ENCODE peak calls at places on chromosomes 3 and 15, in eight cellular contexts. One of them, this sample, is unnamed.

GRCh38 chr3:153313307-153313945 is 151.4 kb downstream of the RAP2B start:
- DNase-seq in lower lobe of right lung: no peak
- DNase-seq in heart right ventricle: no peak
- DNase-seq in mucosa of descending colon: no peak
- DNase-seq in kidney: no peak
- DNase-seq in brain microvascular endothelial cell: peak
- DNase-seq in left lung: no peak
- DNase-seq in stomach: no peak
- DNase-seq in this sample: no peak

GRCh38 chr15:72057548-72058091 is 60.3 kb downstream of the MYO9A start:
- DNase-seq in lower lobe of right lung: no peak
- DNase-seq in heart right ventricle: no peak
- DNase-seq in stomach: no peak
- DNase-seq in kidney: no peak
- DNase-seq in left lung: no peak
- DNase-seq in mucosa of descending colon: no peak
- DNase-seq in brain microvascular endothelial cell: no peak
- DNase-seq in this sample: no peak

GRCh38 chr3:38985581-38985980 is 66.2 kb downstream of the SCN11A start:
- DNase-seq in left lung: no peak
- DNase-seq in stomach: no peak
- DNase-seq in kidney: no peak
- DNase-seq in brain microvascular endothelial cell: peak
- DNase-seq in mucosa of descending colon: no peak
- DNase-seq in heart right ventricle: no peak
- DNase-seq in lower lobe of right lung: no peak
- DNase-seq in this sample: peak

GRCh38 chr3:126406389-126407296 is 11.9 kb downstream of the CFAP100 start:
- DNase-seq in stomach: peak
- DNase-seq in lower lobe of right lung: no peak
- DNase-seq in heart right ventricle: no peak
- DNase-seq in mucosa of descending colon: no peak
- DNase-seq in brain microvascular endothelial cell: no peak
- DNase-seq in kidney: no peak
- DNase-seq in left lung: no peak
- DNase-seq in this sample: no peak

GRCh38 chr3:142993958-142994442 is 7.4 kb upstream of the U2SURP start:
- DNase-seq in mucosa of descending colon: no peak
- DNase-seq in kidney: no peak
- DNase-seq in lower lobe of right lung: peak
- DNase-seq in heart right ventricle: peak
- DNase-seq in brain microvascular endothelial cell: peak
- DNase-seq in left lung: peak
- DNase-seq in stomach: peak
- DNase-seq in this sample: no peak

GRCh38 chr15:39438795-39439577 is 141.9 kb upstream of the THBS1 start:
- DNase-seq in left lung: peak
- DNase-seq in kidney: no peak
- DNase-seq in mucosa of descending colon: no peak
- DNase-seq in heart right ventricle: no peak
- DNase-seq in lower lobe of right lung: peak
- DNase-seq in brain microvascular endothelial cell: peak
- DNase-seq in stomach: no peak
- DNase-seq in this sample: no peak

GRCh38 chr3:117519776-117520175 is 810.2 kb downstream of the TUSC7 start:
- DNase-seq in heart right ventricle: no peak
- DNase-seq in left lung: no peak
- DNase-seq in stomach: no peak
- DNase-seq in mucosa of descending colon: no peak
- DNase-seq in lower lobe of right lung: no peak
- DNase-seq in kidney: no peak
- DNase-seq in brain microvascular endothelial cell: no peak
- DNase-seq in this sample: no peak

GRCh38 chr3:111785034-111785433 is 74.0 kb upstream of the PHLDB2 start:
- DNase-seq in heart right ventricle: no peak
- DNase-seq in brain microvascular endothelial cell: no peak
- DNase-seq in stomach: no peak
- DNase-seq in lower lobe of right lung: no peak
- DNase-seq in kidney: no peak
- DNase-seq in left lung: no peak
- DNase-seq in mucosa of descending colon: no peak
- DNase-seq in this sample: no peak

GRCh38 chr15:31062965-31063355 is 38.6 kb downstream of the TRPM1 start:
- DNase-seq in left lung: no peak
- DNase-seq in stomach: no peak
- DNase-seq in lower lobe of right lung: no peak
- DNase-seq in heart right ventricle: peak
- DNase-seq in kidney: peak
- DNase-seq in brain microvascular endothelial cell: no peak
- DNase-seq in mucosa of descending colon: no peak
- DNase-seq in this sample: no peak

GRCh38 chr15:47607750-47608149 is 109.6 kb upstream of the SEMA6D start:
- DNase-seq in brain microvascular endothelial cell: no peak
- DNase-seq in kidney: no peak
- DNase-seq in left lung: no peak
- DNase-seq in stomach: no peak
- DNase-seq in lower lobe of right lung: no peak
- DNase-seq in mucosa of descending colon: no peak
- DNase-seq in heart right ventricle: no peak
- DNase-seq in this sample: no peak

GRCh38 chr3:78918361-78919020 is 849.3 kb downstream of the ROBO1 start:
- DNase-seq in stomach: no peak
- DNase-seq in mucosa of descending colon: no peak
- DNase-seq in kidney: no peak
- DNase-seq in brain microvascular endothelial cell: no peak
- DNase-seq in heart right ventricle: no peak
- DNase-seq in left lung: no peak
- DNase-seq in lower lobe of right lung: no peak
- DNase-seq in this sample: no peak

GRCh38 chr15:94840794-94841587 is 609.6 kb downstream of the MCTP2 start:
- DNase-seq in lower lobe of right lung: no peak
- DNase-seq in heart right ventricle: no peak
- DNase-seq in left lung: no peak
- DNase-seq in stomach: no peak
- DNase-seq in mucosa of descending colon: no peak
- DNase-seq in kidney: no peak
- DNase-seq in brain microvascular endothelial cell: peak
- DNase-seq in this sample: peak

GRCh38 chr3:63508775-63509174 is 143.7 kb upstream of the SNTN start:
- DNase-seq in heart right ventricle: no peak
- DNase-seq in brain microvascular endothelial cell: no peak
- DNase-seq in kidney: no peak
- DNase-seq in left lung: no peak
- DNase-seq in lower lobe of right lung: no peak
- DNase-seq in stomach: no peak
- DNase-seq in mucosa of descending colon: no peak
- DNase-seq in this sample: no peak

GRCh38 chr3:128348805-128349531 is 117.7 kb downstream of the DNAJB8 start:
- DNase-seq in kidney: peak
- DNase-seq in brain microvascular endothelial cell: no peak
- DNase-seq in stomach: no peak
- DNase-seq in left lung: no peak
- DNase-seq in mucosa of descending colon: no peak
- DNase-seq in lower lobe of right lung: peak
- DNase-seq in heart right ventricle: no peak
- DNase-seq in this sample: no peak

GRCh38 chr3:159892171-159892791 is 96.4 kb upstream of the IL12A start:
- DNase-seq in heart right ventricle: no peak
- DNase-seq in left lung: no peak
- DNase-seq in brain microvascular endothelial cell: no peak
- DNase-seq in mucosa of descending colon: no peak
- DNase-seq in kidney: no peak
- DNase-seq in stomach: no peak
- DNase-seq in lower lobe of right lung: no peak
- DNase-seq in this sample: no peak

GRCh38 chr3:134369861-134370596 is 4.2 kb downstream of the AMOTL2 start:
- DNase-seq in brain microvascular endothelial cell: no peak
- DNase-seq in heart right ventricle: no peak
- DNase-seq in mucosa of descending colon: no peak
- DNase-seq in left lung: no peak
- DNase-seq in stomach: no peak
- DNase-seq in lower lobe of right lung: no peak
- DNase-seq in kidney: peak
- DNase-seq in this sample: no peak
- TF ChIP-seq CTCF in brain microvascular endothelial cell: no peak
- TF ChIP-seq CTCF in heart right ventricle: no peak
- TF ChIP-seq CTCF in mucosa of descending colon: no peak
- TF ChIP-seq CTCF in left lung: no peak
- TF ChIP-seq CTCF in stomach: no peak
- TF ChIP-seq CTCF in lower lobe of right lung: no peak
- TF ChIP-seq CTCF in kidney: no peak
- TF ChIP-seq CTCF in this sample: no peak

GRCh38 chr3:196219970-196220311 is 3.6 kb downstream of the SLC51A start:
- DNase-seq in kidney: no peak
- DNase-seq in stomach: no peak
- DNase-seq in brain microvascular endothelial cell: no peak
- DNase-seq in heart right ventricle: no peak
- DNase-seq in mucosa of descending colon: no peak
- DNase-seq in left lung: no peak
- DNase-seq in lower lobe of right lung: no peak
- DNase-seq in this sample: no peak
- H3K4me3 ChIP-seq in kidney: no peak
- H3K4me3 ChIP-seq in stomach: no peak
- H3K4me3 ChIP-seq in brain microvascular endothelial cell: no peak
- H3K4me3 ChIP-seq in heart right ventricle: peak
- H3K4me3 ChIP-seq in mucosa of descending colon: no peak
- H3K4me3 ChIP-seq in left lung: no peak
- H3K4me3 ChIP-seq in lower lobe of right lung: peak
- H3K4me3 ChIP-seq in this sample: no peak

GRCh38 chr3:174000675-174001074 is 603.1 kb downstream of the NLGN1 start:
- DNase-seq in brain microvascular endothelial cell: no peak
- DNase-seq in lower lobe of right lung: no peak
- DNase-seq in stomach: no peak
- DNase-seq in left lung: no peak
- DNase-seq in kidney: no peak
- DNase-seq in heart right ventricle: no peak
- DNase-seq in mucosa of descending colon: no peak
- DNase-seq in this sample: no peak

DNA sequence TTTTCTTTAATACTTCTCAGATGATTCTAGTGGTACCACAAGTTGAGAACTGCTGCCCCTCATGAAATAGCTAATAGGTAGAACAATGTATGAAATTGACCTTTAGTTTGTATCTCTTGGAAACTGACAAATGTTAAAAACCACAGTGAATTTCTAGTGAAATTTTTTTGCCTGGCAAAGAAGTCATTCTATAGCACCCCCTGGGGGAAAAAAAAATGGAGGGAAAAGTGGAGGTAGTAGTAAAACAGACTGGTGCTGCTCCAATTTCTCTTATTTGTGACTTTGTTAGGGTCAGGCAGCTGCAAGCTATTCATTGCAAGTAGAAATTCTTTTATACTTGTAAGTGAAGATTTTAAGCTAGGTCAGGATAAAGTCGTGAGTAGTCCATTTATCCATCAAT is 605.0 kb downstream of the NLGN1 start:
- DNase-seq in lower lobe of right lung: no peak
- DNase-seq in brain microvascular endothelial cell: no peak
- DNase-seq in stomach: no peak
- DNase-seq in mucosa of descending colon: no peak
- DNase-seq in kidney: no peak
- DNase-seq in left lung: no peak
- DNase-seq in heart right ventricle: no peak
- DNase-seq in this sample: no peak
- TF ChIP-seq CTCF in lower lobe of right lung: no peak
- TF ChIP-seq CTCF in brain microvascular endothelial cell: peak
- TF ChIP-seq CTCF in stomach: no peak
- TF ChIP-seq CTCF in mucosa of descending colon: no peak
- TF ChIP-seq CTCF in kidney: no peak
- TF ChIP-seq CTCF in left lung: no peak
- TF ChIP-seq CTCF in heart right ventricle: no peak
- TF ChIP-seq CTCF in this sample: peak

DNA sequence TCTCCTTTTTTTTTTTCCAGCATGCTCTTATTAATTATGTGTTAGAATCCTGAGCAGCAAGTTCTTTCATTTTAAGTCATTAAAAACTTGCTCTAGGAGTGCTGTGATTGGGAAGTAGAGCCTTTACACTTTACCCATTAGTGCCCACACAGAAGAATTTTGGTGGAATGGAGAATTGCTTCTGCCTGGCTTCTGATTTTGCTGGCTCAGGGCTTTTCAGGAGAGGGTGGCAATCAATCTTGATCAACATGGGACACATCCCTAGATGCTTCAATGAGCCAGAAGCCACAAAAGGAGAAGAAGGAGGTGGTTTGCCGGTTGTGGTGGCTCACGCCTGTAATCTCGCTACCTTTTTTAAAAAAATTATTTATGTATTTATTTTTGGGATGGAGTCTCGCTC is 39.4 kb downstream of the RPL22L1 start:
- DNase-seq in heart right ventricle: no peak
- DNase-seq in kidney: no peak
- DNase-seq in brain microvascular endothelial cell: no peak
- DNase-seq in left lung: no peak
- DNase-seq in stomach: no peak
- DNase-seq in mucosa of descending colon: no peak
- DNase-seq in lower lobe of right lung: no peak
- DNase-seq in this sample: no peak
- H3K4me3 ChIP-seq in heart right ventricle: no peak
- H3K4me3 ChIP-seq in kidney: no peak
- H3K4me3 ChIP-seq in brain microvascular endothelial cell: no peak
- H3K4me3 ChIP-seq in left lung: no peak
- H3K4me3 ChIP-seq in stomach: no peak
- H3K4me3 ChIP-seq in mucosa of descending colon: no peak
- H3K4me3 ChIP-seq in lower lobe of right lung: no peak
- H3K4me3 ChIP-seq in this sample: no peak

This sample was measured in retinal pigment epithelial cell.